ENCODE peak calls at places on chromosomes 1 and 21, in eight cellular contexts. B is left ventricle myocardium inferior; Z is CD8-positive, alpha-beta T cell; M is GM23248; W is right cardiac atrium; E is heart left ventricle; S is AG04450; X is iPS DF 6.9. O is an unnamed sample. For H3K27me3, the result is how much of the 10 kb centered on the place peaks cover.

GRCh38 chr1:165876121-165876520 is 48.7 kb downstream of the UCK2 start:
- DNase-seq in B (no peak), Z (no peak), M (no peak), W (no peak), E (no peak), S (no peak), X (no peak), O (no peak)

GRCh38 chr1:78831731-78832360 is 174.7 kb downstream of the ADGRL4 start:
- DNase-seq in B (no peak), Z (no peak), M (peak), W (no peak), E (no peak), S (peak), X (no peak), O (no peak)

GRCh38 chr1:10869933-10870332 is 73.5 kb upstream of the CASZ1 start:
- DNase-seq in B (no peak), Z (no peak), M (no peak), W (no peak), E (no peak), S (no peak), X (no peak), O (no peak)

GRCh38 chr1:156927215-156928042 is 7.0 kb downstream of the LRRC71 start:
- DNase-seq in B (peak), Z (peak), M (peak), W (peak), E (peak), S (peak), X (no peak), O (peak)

GRCh38 chr1:15731735-15732685 is 4.0 kb upstream of the SLC25A34 start:
- DNase-seq in B (no peak), Z (no peak), M (no peak), W (peak), E (no peak), S (no peak), X (no peak), O (no peak)

GRCh38 chr1:193240609-193241008 is 54.2 kb upstream of the B3GALT2 start:
- DNase-seq in B (no peak), Z (no peak), M (no peak), W (no peak), E (no peak), S (no peak), X (no peak), O (no peak)

GRCh38 chr1:159817276-159818041 is 9.2 kb upstream of the SLAMF8 start:
- DNase-seq in B (no peak), Z (no peak), M (peak), W (no peak), E (no peak), S (no peak), X (no peak), O (no peak)

GRCh38 chr1:156499194-156499702 is 1.3 kb downstream of the MEF2D start:
- DNase-seq in B (no peak), Z (no peak), M (peak), W (no peak), E (no peak), S (no peak), X (no peak), O (no peak)

GRCh38 chr21:37378700-37379139 is 12.1 kb downstream of the DYRK1A start:
- DNase-seq in B (no peak), Z (no peak), M (no peak), W (no peak), E (no peak), S (no peak), X (no peak), O (no peak)

GRCh38 chr1:168722964-168723363 is 6.0 kb downstream of the DPT start:
- DNase-seq in B (no peak), Z (no peak), M (no peak), W (no peak), E (peak), S (no peak), X (no peak), O (no peak)

GRCh38 chr1:244052011-244052727 is 1.1 kb downstream of the ZBTB18 start:
- DNase-seq in B (no peak), Z (no peak), M (no peak), W (no peak), E (no peak), S (no peak), X (no peak), O (no peak)

GRCh38 chr1:2330511-2331199 is 60.7 kb downstream of the MORN1 start:
- DNase-seq in B (no peak), Z (no peak), M (peak), W (peak), E (peak), S (peak), X (no peak), O (no peak)

GRCh38 chr1:56424744-56425493 is 154.4 kb downstream of the PLPP3 start:
- DNase-seq in B (peak), Z (no peak), M (peak), W (peak), E (peak), S (peak), X (no peak), O (no peak)

GRCh38 chr1:5938068-5938740 is 54.0 kb downstream of the NPHP4 start:
- DNase-seq in B (no peak), Z (no peak), M (peak), W (peak), E (no peak), S (peak), X (no peak), O (no peak)

GRCh38 chr1:9115656-9116205 is 13.2 kb downstream of the GPR157 start:
- DNase-seq in B (no peak), Z (no peak), M (peak), W (no peak), E (no peak), S (no peak), X (no peak), O (no peak)

GRCh38 chr21:45060089-45060488 is 14.3 kb upstream of the ADARB1 start:
- DNase-seq in B (no peak), Z (no peak), M (no peak), W (no peak), E (no peak), S (no peak), X (no peak), O (no peak)

GRCh38 chr21:31801551-31802234 is 69.8 kb upstream of the SCAF4 start:
- DNase-seq in B (no peak), Z (no peak), M (no peak), W (no peak), E (no peak), S (no peak), X (no peak), O (no peak)

GRCh38 chr1:76238094-76238551 is 163.6 kb downstream of the ST6GALNAC3 start:
- DNase-seq in B (no peak), Z (no peak), M (no peak), W (no peak), E (no peak), S (no peak), X (no peak), O (no peak)

GRCh38 chr1:39505289-39505688 is 13.9 kb downstream of the BMP8A start:
- DNase-seq in B (no peak), Z (no peak), M (no peak), W (no peak), E (no peak), S (no peak), X (no peak), O (no peak)

DNA sequence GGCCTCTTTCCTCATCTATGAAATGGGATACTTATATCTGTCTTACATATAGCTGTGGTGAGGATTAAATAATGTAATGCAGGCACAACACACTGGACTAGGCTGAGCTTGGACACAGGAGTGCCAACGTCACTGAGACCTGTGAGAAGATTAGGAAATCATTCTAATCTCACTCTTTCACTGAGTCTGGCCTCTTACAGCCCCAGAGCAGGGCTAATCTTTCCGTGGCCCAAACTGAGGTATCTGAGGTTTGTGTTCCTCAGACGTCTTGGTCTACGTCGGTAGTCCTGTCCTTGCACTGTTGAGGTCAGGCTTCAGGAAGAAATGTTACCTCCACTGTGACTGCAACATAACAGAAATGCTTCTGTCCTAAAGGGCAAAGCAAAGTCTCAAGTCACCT is 22.6 kb upstream of the A3GALT2 start:
- DNase-seq in B (no peak), Z (no peak), M (no peak), W (no peak), E (no peak), S (no peak), X (no peak), O (no peak)
- H3K27ac ChIP-seq in B (peak), Z (no peak), M (peak), W (peak), E (no peak), S (no peak), X (no peak), O (peak)

GRCh38 chr1:111987502-111987901 is 2.0 kb downstream of the KCND3 start:
- DNase-seq in B (peak), Z (no peak), M (no peak), W (peak), E (peak), S (no peak), X (no peak), O (no peak)
- H3K27me3 ChIP-seq in B (under half), Z (under half), M (under half), W (under half), E (under half), S (half or more), X (under half), O (under half)

GRCh38 chr1:24666794-24667193 is 23.7 kb downstream of the SRRM1 start:
- DNase-seq in B (no peak), Z (no peak), M (no peak), W (no peak), E (no peak), S (no peak), X (no peak), O (no peak)
- H3K27ac ChIP-seq in B (no peak), Z (no peak), M (no peak), W (no peak), E (no peak), S (no peak), X (no peak), O (no peak)

GRCh38 chr1:25107643-25108010 is 124.7 kb downstream of the SYF2 start:
- DNase-seq in B (no peak), Z (no peak), M (peak), W (no peak), E (no peak), S (no peak), X (no peak), O (no peak)

GRCh38 chr1:25105836-25106235 is 126.5 kb downstream of the SYF2 start:
- DNase-seq in B (no peak), Z (no peak), M (no peak), W (no peak), E (no peak), S (no peak), X (no peak), O (no peak)

GRCh38 chr1:25106352-25106751 is 126.0 kb downstream of the SYF2 start:
- DNase-seq in B (no peak), Z (no peak), M (peak), W (no peak), E (no peak), S (no peak), X (no peak), O (no peak)

GRCh38 chr1:25104932-25105561 is 127.3 kb downstream of the SYF2 start:
- DNase-seq in B (no peak), Z (no peak), M (no peak), W (no peak), E (no peak), S (no peak), X (no peak), O (no peak)

GRCh38 chr1:25106981-25107642 is 125.2 kb downstream of the SYF2 start:
- DNase-seq in B (no peak), Z (no peak), M (peak), W (no peak), E (no peak), S (no peak), X (no peak), O (no peak)
- H3K27me3 ChIP-seq in B (under half), Z (under half), M (under half), W (under half), E (under half), S (under half), X (under half), O (under half)

DNA sequence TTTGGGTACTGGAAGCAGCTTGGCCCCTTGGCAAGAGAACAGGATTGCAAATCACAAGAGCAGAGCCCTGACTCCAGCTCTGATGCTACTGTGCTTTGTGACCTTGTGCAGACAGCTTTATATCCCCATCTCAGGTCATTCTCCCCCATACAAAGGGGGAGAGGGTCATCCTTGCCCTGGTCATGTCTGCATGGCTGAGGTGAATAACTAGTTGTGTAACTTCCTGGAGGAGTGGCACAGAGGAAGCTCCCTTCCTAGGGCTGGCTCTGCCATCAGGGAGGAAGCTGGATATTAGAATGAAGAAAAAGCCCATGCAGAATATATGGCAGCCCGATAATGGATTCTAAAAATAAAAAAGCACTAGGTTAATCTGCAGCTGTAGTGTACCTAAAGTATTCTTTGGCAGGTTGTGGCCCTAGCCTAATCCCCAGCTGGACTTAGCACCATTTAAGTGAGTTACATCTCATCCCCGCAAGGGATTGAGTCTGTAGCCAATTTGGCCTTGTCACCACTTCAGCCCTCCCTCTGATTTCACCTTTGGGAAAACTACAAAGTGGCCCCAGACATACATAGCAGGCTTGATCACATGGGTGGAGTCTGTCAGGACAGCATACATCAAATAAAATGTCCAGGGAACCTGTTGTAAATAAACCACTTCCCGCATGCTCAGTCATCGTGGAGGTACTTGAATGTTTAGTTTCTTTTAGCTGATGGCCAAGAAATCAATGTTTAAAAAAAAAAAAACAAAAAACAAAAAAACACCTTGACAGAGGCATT is 142.7 kb downstream of the DHRS3 start:
- DNase-seq in B (no peak), Z (no peak), M (no peak), W (no peak), E (no peak), S (no peak), X (no peak), O (no peak)
- H3K27ac ChIP-seq in B (peak), Z (peak), M (no peak), W (peak), E (no peak), S (no peak), X (no peak), O (peak)

DNA sequence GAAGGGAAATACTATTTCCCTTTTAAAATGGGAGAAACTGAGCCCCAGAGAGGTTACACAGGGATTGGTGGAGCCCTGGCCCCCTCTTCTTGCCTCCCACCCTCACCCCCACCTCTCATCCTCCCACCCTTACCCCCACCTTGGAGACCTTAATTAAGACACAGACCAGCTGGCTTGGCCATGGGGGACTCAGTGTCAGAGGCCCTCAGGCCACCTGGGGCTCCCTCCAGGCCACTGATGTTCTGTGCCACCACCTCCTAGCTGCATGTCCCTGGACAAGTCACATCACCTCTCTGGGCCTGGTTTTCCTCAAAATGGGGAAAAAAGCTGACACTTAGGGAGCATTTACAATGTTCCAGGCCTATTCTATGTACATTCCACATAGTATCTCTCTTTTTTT is 51.5 kb downstream of the SDC3 start:
- DNase-seq in B (no peak), Z (no peak), M (no peak), W (no peak), E (no peak), S (no peak), X (no peak), O (no peak)
- H3K27me3 ChIP-seq in B (under half), Z (under half), M (under half), W (under half), E (under half), S (under half), X (under half), O (under half)